ENCODE peak calls at places on chromosomes 3 and 15, in nine cellular contexts. One of them, this sample, is unnamed.

GRCh38 chr15:39171944-39172368 is 408.9 kb upstream of the THBS1 start:
- DNase-seq in caudate nucleus: peak; percentile 10
- DNase-seq in NCI-H2081: peak; percentile 77
- DNase-seq in fibroblast of villous mesenchyme: peak; percentile 96
- DNase-seq in NCI-H460: peak; percentile 65
- DNase-seq in Caki2: peak; percentile 90
- DNase-seq in GF-D8: no peak
- DNase-seq in GM12891: no peak
- DNase-seq in KG1: peak; percentile 18
- DNase-seq in this sample: peak; percentile 88

GRCh38 chr3:11364181-11364580 is 92.0 kb downstream of the ATG7 start:
- DNase-seq in caudate nucleus: no peak
- DNase-seq in NCI-H2081: no peak
- DNase-seq in fibroblast of villous mesenchyme: peak; percentile 75
- DNase-seq in NCI-H460: no peak
- DNase-seq in Caki2: no peak
- DNase-seq in GF-D8: no peak
- DNase-seq in GM12891: no peak
- DNase-seq in KG1: no peak
- DNase-seq in this sample: no peak

GRCh38 chr3:110946810-110947209 is 124.8 kb upstream of the NECTIN3 start:
- DNase-seq in caudate nucleus: no peak
- DNase-seq in NCI-H2081: no peak
- DNase-seq in fibroblast of villous mesenchyme: peak; percentile 32
- DNase-seq in NCI-H460: no peak
- DNase-seq in Caki2: no peak
- DNase-seq in GF-D8: no peak
- DNase-seq in GM12891: no peak
- DNase-seq in KG1: no peak
- DNase-seq in this sample: no peak

GRCh38 chr15:30030350-30030749 is 52.4 kb upstream of the GOLGA8J start:
- DNase-seq in caudate nucleus: no peak
- DNase-seq in NCI-H2081: no peak
- DNase-seq in fibroblast of villous mesenchyme: no peak
- DNase-seq in NCI-H460: no peak
- DNase-seq in Caki2: no peak
- DNase-seq in GF-D8: no peak
- DNase-seq in GM12891: no peak
- DNase-seq in KG1: no peak
- DNase-seq in this sample: no peak

GRCh38 chr15:68055224-68055705 is 1.1 kb downstream of the PIAS1 start:
- DNase-seq in caudate nucleus: peak; percentile 17
- DNase-seq in NCI-H2081: peak; percentile 66
- DNase-seq in fibroblast of villous mesenchyme: peak; percentile 45
- DNase-seq in NCI-H460: no peak
- DNase-seq in Caki2: peak; percentile 49
- DNase-seq in GF-D8: no peak
- DNase-seq in GM12891: peak; percentile 34
- DNase-seq in KG1: no peak
- DNase-seq in this sample: peak; percentile 44

GRCh38 chr3:160618878-160619277 is 53.5 kb upstream of the KPNA4 start:
- DNase-seq in caudate nucleus: no peak
- DNase-seq in NCI-H2081: no peak
- DNase-seq in fibroblast of villous mesenchyme: no peak
- DNase-seq in NCI-H460: no peak
- DNase-seq in Caki2: no peak
- DNase-seq in GF-D8: no peak
- DNase-seq in GM12891: no peak
- DNase-seq in KG1: no peak
- DNase-seq in this sample: no peak

GRCh38 chr15:85792102-85792731 is 2.5 kb downstream of the KLHL25 start:
- DNase-seq in caudate nucleus: no peak
- DNase-seq in NCI-H2081: no peak
- DNase-seq in fibroblast of villous mesenchyme: no peak
- DNase-seq in NCI-H460: no peak
- DNase-seq in Caki2: no peak
- DNase-seq in GF-D8: no peak
- DNase-seq in GM12891: no peak
- DNase-seq in KG1: no peak
- DNase-seq in this sample: no peak

GRCh38 chr3:159762981-159763465 is 225.6 kb upstream of the IL12A start:
- DNase-seq in caudate nucleus: peak; percentile 56
- DNase-seq in NCI-H2081: peak; percentile 63
- DNase-seq in fibroblast of villous mesenchyme: peak; percentile 88
- DNase-seq in NCI-H460: peak; percentile 31
- DNase-seq in Caki2: peak; percentile 95
- DNase-seq in GF-D8: no peak
- DNase-seq in GM12891: peak; percentile 17
- DNase-seq in KG1: peak; percentile 22
- DNase-seq in this sample: peak; percentile 36

GRCh38 chr3:145865329-145865904 is 295.6 kb downstream of the PLOD2 start:
- DNase-seq in caudate nucleus: no peak
- DNase-seq in NCI-H2081: no peak
- DNase-seq in fibroblast of villous mesenchyme: no peak
- DNase-seq in NCI-H460: no peak
- DNase-seq in Caki2: no peak
- DNase-seq in GF-D8: no peak
- DNase-seq in GM12891: no peak
- DNase-seq in KG1: no peak
- DNase-seq in this sample: peak; percentile 72

GRCh38 chr15:70815604-70816003 is 38.4 kb downstream of the LARP6 start:
- DNase-seq in caudate nucleus: no peak
- DNase-seq in NCI-H2081: peak; percentile 31
- DNase-seq in fibroblast of villous mesenchyme: no peak
- DNase-seq in NCI-H460: no peak
- DNase-seq in Caki2: no peak
- DNase-seq in GF-D8: no peak
- DNase-seq in GM12891: no peak
- DNase-seq in KG1: no peak
- DNase-seq in this sample: no peak

This sample was measured in foreskin melanocyte.